ENCODE peak calls at places on chromosomes 11 and 22, in seven cellular contexts. P is sigmoid colon, T is adrenal gland, B is Peyer's patch, J is tibial nerve, U is A549, G is right lobe of liver. K is an unnamed sample.

GRCh38 chr11:57306156-57306876 is 18.4 kb downstream of the TNKS1BP1 start:
- DNase-seq in U (no peak), B (no peak), P (peak; percentile 55), T (no peak), J (no peak), G (no peak), K (no peak)

GRCh38 chr11:120170741-120171261 is 32.9 kb upstream of the TRIM29 start:
- DNase-seq in J (peak; percentile 3), G (no peak), T (no peak), P (peak; percentile 63), B (no peak), U (no peak), K (no peak)

GRCh38 chr22:26464312-26464711 is 19.3 kb downstream of the HPS4 start:
- DNase-seq in B (no peak), U (no peak), P (no peak), T (peak; percentile 8), J (peak; percentile 38), G (no peak), K (no peak)

GRCh38 chr11:129702410-129703390 is 112.9 kb upstream of the TMEM45B start:
- DNase-seq in T (no peak), B (no peak), U (no peak), J (no peak), P (no peak), G (peak; percentile 76), K (no peak)

GRCh38 chr11:76788661-76789442 is 5.7 kb downstream of the TSKU start:
- DNase-seq in P (peak; percentile 69), U (no peak), J (no peak), G (peak; percentile 75), T (no peak), B (peak; percentile 90), K (no peak)

GRCh38 chr22:17085277-17086091 is 684 bp downstream of the IL17RA start:
- DNase-seq in B (peak; percentile 69), T (peak; percentile 46), G (peak; percentile 69), J (no peak), U (no peak), P (peak; percentile 72), K (no peak)

GRCh38 chr11:46003647-46004046 is 81.2 kb downstream of the LARGE2 start:
- DNase-seq in J (no peak), P (no peak), U (no peak), T (no peak), G (no peak), B (no peak), K (no peak)

GRCh38 chr11:43818220-43818619 is 62.4 kb upstream of the ALKBH3 start:
- DNase-seq in U (no peak), T (no peak), B (no peak), P (no peak), J (no peak), G (no peak), K (no peak)

GRCh38 chr11:25711008-25711407 is 620.9 kb upstream of the ANO3 start:
- DNase-seq in G (no peak), J (no peak), P (no peak), U (no peak), B (no peak), T (no peak), K (no peak)

GRCh38 chr11:102005306-102005705 is 41.9 kb upstream of the CFAP300 start:
- DNase-seq in T (no peak), G (no peak), B (no peak), J (no peak), U (no peak), P (no peak), K (no peak)

GRCh38 chr11:102010776-102011500 is 36.3 kb upstream of the CFAP300 start:
- DNase-seq in G (no peak), U (peak; percentile 79), P (no peak), J (peak; percentile 56), T (peak; percentile 63), B (peak; percentile 85), K (no peak)

GRCh38 chr11:102006835-102007566 is 40.2 kb upstream of the CFAP300 start:
- DNase-seq in J (no peak), U (no peak), B (no peak), P (no peak), T (no peak), G (peak; percentile 60), K (no peak)

GRCh38 chr11:102004220-102004619 is 43.0 kb upstream of the CFAP300 start:
- DNase-seq in P (no peak), B (no peak), T (no peak), G (no peak), U (no peak), J (no peak), K (no peak)

DNA sequence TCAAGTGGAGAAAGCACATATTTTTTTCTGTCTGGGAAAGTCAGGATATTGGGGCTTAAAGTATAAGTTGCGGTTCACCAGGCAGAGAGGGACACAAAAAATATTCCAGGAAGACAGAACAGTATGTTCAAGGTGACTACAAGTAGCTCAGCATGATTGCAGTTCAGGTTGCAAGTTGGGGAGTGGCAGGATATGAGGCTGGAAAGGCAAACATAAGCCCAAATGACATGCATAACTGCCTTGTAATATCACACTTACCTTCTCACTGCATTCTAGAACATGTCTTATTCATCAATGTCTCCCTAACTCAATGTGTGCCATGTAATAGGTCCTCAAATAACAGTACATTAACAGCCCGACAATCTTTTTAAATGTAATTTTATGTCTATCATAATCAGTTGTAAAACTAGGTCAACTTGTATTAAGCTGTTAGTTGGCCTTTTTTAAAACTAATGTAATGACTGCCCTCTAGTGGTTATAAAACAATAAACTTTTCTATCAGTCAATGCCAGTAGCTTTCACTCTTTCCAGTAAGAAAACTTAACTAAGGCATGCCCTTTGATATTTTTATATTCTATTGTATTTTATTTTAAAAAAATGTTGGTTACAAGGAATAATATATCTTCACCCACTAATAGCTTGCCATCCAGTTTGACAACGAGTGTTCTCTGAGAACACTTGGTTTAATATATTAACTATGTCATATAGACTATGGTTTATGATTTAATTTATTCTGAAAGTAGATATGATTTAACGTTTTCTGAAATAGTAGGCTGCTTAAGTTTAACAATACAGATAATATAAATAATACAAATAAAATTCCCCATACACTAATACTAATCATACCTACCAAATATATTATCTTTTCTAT is 39.4 kb upstream of the CFAP300 start:
- DNase-seq in P (no peak), B (peak; percentile 55), J (no peak), G (no peak), U (peak; percentile 25), T (no peak), K (peak; percentile 40)
- TF ChIP-seq POLR2A in P (no peak), B (no peak), J (no peak), G (no peak), U (no peak), T (no peak), K (no peak)

GRCh38 chr11:65854871-65855837 is 2.8 kb downstream of the CFL1 start:
- DNase-seq in B (no peak), T (no peak), J (no peak), G (peak; percentile 53), U (no peak), P (peak; percentile 68), K (no peak)

GRCh38 chr11:65857500-65858353 is at the start of gene CFL1:
- DNase-seq in T (peak; percentile 99), B (peak; percentile 99), J (peak; percentile 94), P (peak; percentile 100), U (peak; percentile 90), G (peak; percentile 99), K (peak; percentile 99)

GRCh38 chr11:65858354-65859133 is 564 bp upstream of the CFL1 start:
- DNase-seq in T (no peak), U (no peak), G (no peak), J (no peak), P (no peak), B (no peak), K (no peak)

GRCh38 chr11:65855927-65856363 is 2.0 kb downstream of the CFL1 start:
- DNase-seq in J (no peak), B (peak; percentile 46), P (no peak), G (no peak), U (no peak), T (no peak), K (no peak)

DNA sequence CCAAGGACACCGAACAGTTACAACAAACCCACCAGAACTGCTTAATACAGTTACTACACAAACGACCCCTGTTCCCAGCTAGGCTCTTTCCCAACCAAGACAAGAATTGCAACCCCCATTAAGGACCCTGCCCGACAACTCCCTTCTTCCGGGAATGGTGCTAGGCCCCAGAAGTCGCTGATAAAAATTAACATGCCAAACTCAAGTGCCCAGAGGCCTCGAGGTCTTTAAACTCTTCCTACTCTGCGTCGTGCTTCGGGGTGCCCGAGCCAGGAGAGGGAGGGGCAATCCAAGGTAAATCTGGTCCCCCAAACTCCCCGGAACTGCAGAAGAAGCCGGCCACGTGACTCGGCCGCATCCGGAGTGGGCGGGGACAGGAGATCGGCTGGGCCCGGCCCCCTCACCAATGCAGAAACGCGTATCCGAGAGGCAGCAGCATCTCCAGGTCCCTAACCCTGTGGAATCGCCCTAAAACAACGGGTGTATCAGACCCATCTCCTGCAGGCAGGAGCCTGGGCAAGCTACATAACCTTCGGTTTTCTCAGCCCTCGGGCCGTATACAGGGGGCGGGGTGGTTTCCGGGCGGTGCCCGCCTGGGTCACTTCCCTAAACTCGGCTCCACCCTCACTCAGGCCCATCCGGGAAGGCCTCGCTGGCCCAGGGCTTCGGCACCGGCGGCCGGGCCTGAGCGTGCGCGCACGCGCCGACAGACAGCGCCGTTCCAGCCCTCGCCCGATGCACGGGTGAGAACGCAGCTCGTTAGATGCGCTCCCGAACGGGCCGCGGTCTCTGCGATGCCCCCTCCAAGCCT is 1.1 kb downstream of the CFL1 start:
- DNase-seq in J (peak; percentile 80), P (peak; percentile 92), U (no peak), T (peak; percentile 91), G (peak; percentile 89), B (peak; percentile 95), K (peak; percentile 84)
- TF ChIP-seq POLR2A in J (no peak), P (peak; percentile 68), U (peak; percentile 45), T (peak; percentile 69), G (peak; percentile 68), B (peak; percentile 72), K (no peak)

DNA sequence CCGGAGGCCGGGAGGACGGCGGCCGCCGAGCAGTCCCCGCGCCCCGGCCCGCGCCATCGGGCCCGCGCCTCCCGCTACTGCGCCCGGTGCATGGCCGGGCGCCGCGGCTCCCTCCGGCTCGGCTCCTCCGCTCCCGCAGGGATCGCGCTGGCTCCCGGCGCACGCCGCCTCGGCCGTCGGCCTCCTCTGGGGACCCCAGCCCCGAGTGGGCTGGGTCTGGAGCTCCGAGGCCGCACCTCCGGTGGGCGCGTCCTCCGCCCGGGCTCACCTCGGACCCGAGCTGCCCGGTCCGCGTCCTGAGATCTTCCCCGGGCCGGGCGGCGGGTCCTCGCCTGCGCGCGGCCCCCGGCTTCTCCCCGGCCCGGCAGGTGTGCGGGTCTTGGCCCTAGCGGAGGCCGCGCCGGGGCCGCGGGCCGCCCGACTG is 251 bp downstream of the SHISA8 start:
- DNase-seq in G (no peak), T (no peak), B (no peak), P (no peak), U (no peak), J (no peak), K (no peak)
- TF ChIP-seq POLR2A in G (no peak), T (no peak), B (no peak), P (no peak), U (no peak), J (no peak), K (no peak)

DNA sequence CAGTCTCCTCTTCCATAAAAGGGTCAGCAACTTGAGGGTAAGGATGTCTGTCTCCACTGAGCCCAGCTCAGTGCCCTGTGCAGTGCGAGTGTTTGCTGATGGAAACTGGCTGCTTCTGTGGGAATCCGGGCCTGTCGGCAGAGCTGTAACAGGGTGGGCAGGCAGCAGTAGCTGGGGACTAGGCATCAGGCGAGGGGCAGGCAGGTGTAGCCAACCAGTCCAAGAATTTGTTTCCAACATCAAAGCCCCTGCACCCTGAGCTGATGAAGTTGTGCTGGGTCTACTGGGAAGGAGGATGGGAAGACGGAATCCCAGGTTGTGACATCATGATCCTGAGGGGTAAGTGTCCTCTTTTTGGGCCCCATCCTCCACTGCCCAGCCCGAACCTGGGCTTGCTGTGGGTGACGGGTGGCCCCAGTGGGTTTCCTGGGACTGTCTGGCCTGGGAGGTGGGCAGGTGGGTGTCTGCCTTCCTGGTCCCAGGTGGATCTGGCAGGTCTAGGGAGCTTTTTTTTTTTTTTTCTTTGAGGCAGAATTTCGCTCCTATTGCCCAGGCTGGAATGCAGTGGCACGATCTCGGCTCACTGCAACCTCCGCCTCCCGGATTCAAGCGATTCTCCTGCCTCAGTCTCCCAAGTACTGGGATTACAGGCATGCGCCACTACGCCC is 11.0 kb downstream of the SLC29A2 start:
- DNase-seq in B (no peak), G (no peak), T (no peak), U (no peak), J (no peak), P (peak; percentile 37), K (no peak)
- TF ChIP-seq POLR2A in B (no peak), G (no peak), T (no peak), U (no peak), J (no peak), P (no peak), K (peak; percentile 18)

K was measured in erythroblast.